ENCODE peak calls at places on chromosomes 16 and 17, in seven cellular contexts. P is SK-N-SH, D is H1, K is GM12892, W is GM12878, F is GM12891, U is HepG2. J is an unnamed sample.

GRCh38 chr16:75256871-75257343 is 5.5 kb upstream of the BCAR1 start:
- DNase-seq in P (peak), D (no peak), K (no peak), W (no peak), F (no peak), U (no peak), J (peak)

GRCh38 chr17:4743216-4743615 is 3.5 kb upstream of the CXCL16 start:
- DNase-seq in P (no peak), D (no peak), K (no peak), W (no peak), F (no peak), U (no peak), J (no peak)

GRCh38 chr17:42387221-42387657 is 1.0 kb downstream of the STAT3 start:
- DNase-seq in P (peak), D (no peak), K (no peak), W (no peak), F (no peak), U (peak), J (peak)

GRCh38 chr17:49715717-49716279 is 8.0 kb upstream of the SLC35B1 start:
- DNase-seq in P (no peak), D (no peak), K (no peak), W (no peak), F (no peak), U (no peak), J (no peak)

GRCh38 chr16:46739934-46740333 is 8.2 kb downstream of the MYLK3 start:
- DNase-seq in P (no peak), D (no peak), K (no peak), W (no peak), F (no peak), U (no peak), J (peak)

GRCh38 chr17:13885953-13886889 is 183.1 kb upstream of the COX10 start:
- DNase-seq in P (no peak), D (no peak), K (no peak), W (no peak), F (no peak), U (no peak), J (no peak)

GRCh38 chr17:13002761-13003453 is 14.9 kb downstream of the ELAC2 start:
- DNase-seq in P (peak), D (peak), K (no peak), W (no peak), F (no peak), U (peak), J (peak)

GRCh38 chr16:58057126-58057525 is 31.6 kb downstream of the MMP15 start:
- DNase-seq in P (no peak), D (no peak), K (no peak), W (no peak), F (no peak), U (no peak), J (no peak)

GRCh38 chr17:77427471-77427991 is 286.8 kb downstream of the SEC14L1 start:
- DNase-seq in P (peak), D (no peak), K (no peak), W (no peak), F (no peak), U (no peak), J (peak)

GRCh38 chr17:33992113-33992512 is 263.0 kb upstream of the CCL2 start:
- DNase-seq in P (no peak), D (no peak), K (no peak), W (no peak), F (no peak), U (no peak), J (no peak)

GRCh38 chr16:81630632-81631026 is 148.5 kb upstream of the PLCG2 start:
- DNase-seq in P (no peak), D (no peak), K (no peak), W (no peak), F (no peak), U (no peak), J (no peak)

GRCh38 chr17:63911657-63912100 is 621 bp upstream of the CSHL1 start:
- DNase-seq in P (peak), D (peak), K (peak), W (no peak), F (no peak), U (no peak), J (peak)

GRCh38 chr17:14303343-14304221 is 2.7 kb downstream of the HS3ST3B1 start:
- DNase-seq in P (no peak), D (peak), K (no peak), W (no peak), F (no peak), U (no peak), J (no peak)

GRCh38 chr16:71540-72341 is 690 bp downstream of the RHBDF1 start:
- DNase-seq in P (peak), D (peak), K (peak), W (no peak), F (no peak), U (peak), J (peak)

GRCh38 chr17:67578058-67578457 is 139.7 kb upstream of the NOL11 start:
- DNase-seq in P (no peak), D (no peak), K (no peak), W (peak), F (no peak), U (no peak), J (no peak)

GRCh38 chr17:7550359-7550758 is 1.5 kb downstream of the TNFSF12 start:
- DNase-seq in P (no peak), D (no peak), K (no peak), W (no peak), F (no peak), U (no peak), J (no peak)

GRCh38 chr17:67293251-67294203 is 48.5 kb upstream of the HELZ start:
- DNase-seq in P (peak), D (peak), K (peak), W (peak), F (peak), U (peak), J (peak)

GRCh38 chr17:1047177-1047885 is 50.4 kb downstream of the TIMM22 start:
- DNase-seq in P (no peak), D (no peak), K (no peak), W (no peak), F (no peak), U (no peak), J (no peak)

GRCh38 chr16:85126731-85127662 is 14.7 kb upstream of the CIBAR2 start:
- DNase-seq in P (peak), D (peak), K (no peak), W (no peak), F (no peak), U (no peak), J (peak)

GRCh38 chr16:84959045-84959576 is 52.2 kb downstream of the ZDHHC7 start:
- DNase-seq in P (no peak), D (no peak), K (no peak), W (no peak), F (no peak), U (peak), J (peak)

GRCh38 chr17:15516150-15516549 is 47.1 kb downstream of the TVP23C start:
- DNase-seq in P (no peak), D (no peak), K (no peak), W (no peak), F (no peak), U (no peak), J (no peak)

GRCh38 chr17:74852237-74853047 is 7.2 kb downstream of the GRIN2C start:
- DNase-seq in P (peak), D (peak), K (no peak), W (no peak), F (no peak), U (peak), J (peak)

GRCh38 chr16:67399218-67399733 is 6.0 kb upstream of the TPPP3 start:
- DNase-seq in P (peak), D (peak), K (peak), W (no peak), F (peak), U (no peak), J (peak)
- TF ChIP-seq TAF1 in P (no peak), D (peak), K (no peak), W (no peak), F (no peak), U (no peak), J (no peak)

GRCh38 chr16:89120281-89120680 is 26.6 kb downstream of the ACSF3 start:
- DNase-seq in P (no peak), D (no peak), K (no peak), W (no peak), F (no peak), U (no peak), J (no peak)
- TF ChIP-seq TAF1 in P (no peak), D (no peak), K (no peak), W (no peak), F (no peak), U (no peak), J (no peak)

GRCh38 chr17:2346475-2346874 is 9.2 kb downstream of the SGSM2 start:
- DNase-seq in P (no peak), D (no peak), K (no peak), W (no peak), F (no peak), U (no peak), J (no peak)
- TF ChIP-seq TAF1 in P (no peak), D (no peak), K (no peak), W (no peak), F (no peak), U (no peak), J (no peak)

DNA sequence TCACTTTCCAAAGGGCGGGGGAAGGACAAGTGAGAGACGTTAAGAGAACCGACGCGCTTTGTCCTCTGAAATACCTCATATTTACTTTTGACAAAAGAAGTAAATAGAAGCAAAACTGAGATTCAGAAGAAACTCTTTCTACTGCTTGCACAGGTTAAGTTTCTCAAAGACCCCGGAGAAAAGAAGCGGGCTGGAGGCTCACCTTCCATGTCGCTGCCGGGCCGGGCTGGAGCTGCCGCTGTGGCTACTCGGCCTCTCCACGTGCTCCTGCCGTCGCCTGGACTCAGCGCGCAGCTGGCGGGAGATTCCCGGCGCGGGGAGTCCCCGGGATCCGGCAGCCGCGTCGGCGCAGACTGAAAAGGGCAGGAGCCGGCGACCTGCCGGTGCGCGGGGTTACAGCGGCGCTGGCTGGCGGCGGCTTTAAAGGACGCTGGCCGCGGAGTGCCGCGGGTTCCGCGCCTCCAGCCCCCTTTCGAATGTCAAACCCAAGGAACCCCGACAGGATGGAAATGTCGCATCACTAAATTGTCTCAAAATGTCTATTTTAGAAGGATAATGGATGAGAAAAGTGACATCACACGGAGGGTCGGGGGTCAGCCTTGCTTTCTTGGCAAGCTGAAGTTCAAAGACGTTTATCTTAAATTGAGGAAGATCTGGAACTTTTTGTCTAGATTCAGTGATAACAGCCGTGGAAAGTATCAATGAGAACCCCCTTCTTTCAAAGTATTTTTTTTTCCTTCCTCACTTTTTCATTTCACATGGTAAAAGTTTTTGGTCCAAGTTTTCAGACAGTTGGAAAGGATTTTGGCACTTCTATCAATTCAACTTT is at the start of gene IKZF3:
- DNase-seq in P (peak), D (peak), K (peak), W (no peak), F (no peak), U (peak), J (peak)
- TF ChIP-seq TAF1 in P (no peak), D (peak), K (peak), W (peak), F (peak), U (peak), J (no peak)

GRCh38 chr17:80872011-80872929 is 119.4 kb upstream of the CHMP6 start:
- DNase-seq in P (no peak), D (no peak), K (no peak), W (no peak), F (no peak), U (no peak), J (no peak)
- TF ChIP-seq TAF1 in P (no peak), D (no peak), K (no peak), W (no peak), F (no peak), U (no peak), J (no peak)

GRCh38 chr16:19882641-19883040 is 2.0 kb downstream of the GPRC5B start:
- DNase-seq in P (no peak), D (peak), K (no peak), W (no peak), F (no peak), U (no peak), J (no peak)

GRCh38 chr16:19881783-19882182 is 2.9 kb downstream of the GPRC5B start:
- DNase-seq in P (no peak), D (peak), K (no peak), W (no peak), F (no peak), U (no peak), J (no peak)

GRCh38 chr16:19883296-19883951 is 1.2 kb downstream of the GPRC5B start:
- DNase-seq in P (peak), D (peak), K (no peak), W (no peak), F (no peak), U (no peak), J (peak)

GRCh38 chr16:19881028-19881427 is 3.6 kb downstream of the GPRC5B start:
- DNase-seq in P (no peak), D (no peak), K (no peak), W (no peak), F (no peak), U (no peak), J (no peak)

GRCh38 chr16:19882186-19882585 is 2.5 kb downstream of the GPRC5B start:
- DNase-seq in P (no peak), D (peak), K (no peak), W (no peak), F (no peak), U (no peak), J (no peak)
- TF ChIP-seq TAF1 in P (no peak), D (no peak), K (no peak), W (no peak), F (no peak), U (no peak), J (no peak)

GRCh38 chr17:17186051-17186450 is 20.1 kb downstream of the PLD6 start:
- DNase-seq in P (no peak), D (no peak), K (peak), W (no peak), F (no peak), U (no peak), J (no peak)
- TF ChIP-seq TAF1 in P (no peak), D (no peak), K (no peak), W (no peak), F (no peak), U (no peak), J (no peak)

GRCh38 chr16:22890976-22891375 is 77.0 kb downstream of the HS3ST2 start:
- DNase-seq in P (no peak), D (no peak), K (no peak), W (no peak), F (no peak), U (no peak), J (no peak)
- TF ChIP-seq TAF1 in P (no peak), D (no peak), K (no peak), W (no peak), F (no peak), U (no peak), J (no peak)

J was measured in K562.